ENCODE peak calls at places on chromosomes 4 and X, in six cellular contexts. V is SK-N-SH, Q is neuronal stem cell, L is PC-3, K is kidney, O is mesenchymal stem cell. W is an unnamed sample. For H3K4me1, the result is how much of the 10 kb centered on the place peaks cover.

GRCh38 chr4:140755811-140756291 is 334 bp downstream of the TBC1D9 start:
- DNase-seq in V (peak), K (peak), O (peak), Q (peak), L (no peak), W (no peak)

GRCh38 chr4:1802151-1802715 is 9.1 kb downstream of the FGFR3 start:
- DNase-seq in Q (no peak), O (no peak), L (no peak), V (no peak), K (no peak), W (no peak)

GRCh38 chr4:176193126-176193525 is 2.3 kb downstream of the SPATA4 start:
- DNase-seq in V (no peak), K (no peak), Q (no peak), L (peak), O (peak), W (no peak)

GRCh38 chrX:20253232-20253543 is 13.5 kb downstream of the RPS6KA3 start:
- DNase-seq in O (no peak), Q (no peak), L (no peak), K (no peak), V (no peak), W (no peak)

GRCh38 chr4:172727631-172728030 is 441.0 kb upstream of the GALNT7 start:
- DNase-seq in K (no peak), Q (no peak), V (no peak), L (no peak), O (no peak), W (no peak)

GRCh38 chrX:39898147-39898546 is 199.6 kb downstream of the BCOR start:
- DNase-seq in V (no peak), K (no peak), L (peak), O (no peak), Q (no peak), W (no peak)

GRCh38 chrX:140163376-140164159 is 198.2 kb upstream of the CXorf66 start:
- DNase-seq in Q (no peak), L (no peak), O (no peak), K (no peak), V (no peak), W (no peak)

GRCh38 chr4:27360651-27361347 is 500.2 kb downstream of the STIM2 start:
- DNase-seq in V (no peak), Q (peak), K (no peak), L (peak), O (peak), W (peak)

GRCh38 chr4:25908491-25908901 is 5.5 kb upstream of the SMIM20 start:
- DNase-seq in Q (no peak), K (no peak), L (peak), O (peak), V (no peak), W (peak)

GRCh38 chrX:129678176-129678880 is 23.6 kb upstream of the APLN start:
- DNase-seq in V (peak), L (peak), Q (no peak), K (peak), O (no peak), W (no peak)

GRCh38 chr4:27692098-27692679 is 831.5 kb downstream of the STIM2 start:
- DNase-seq in K (no peak), V (peak), O (peak), Q (no peak), L (peak), W (no peak)

GRCh38 chrX:37871626-37872302 is 24.4 kb upstream of the DYNLT3 start:
- DNase-seq in K (no peak), Q (no peak), V (no peak), O (peak), L (peak), W (peak)

GRCh38 chr4:184343400-184344177 is 125.9 kb upstream of the ENPP6 start:
- DNase-seq in L (peak), V (peak), K (peak), Q (peak), O (peak), W (no peak)

GRCh38 chr4:44736900-44737299 is 10.5 kb upstream of the GNPDA2 start:
- DNase-seq in L (no peak), K (no peak), O (no peak), V (no peak), Q (no peak), W (no peak)

GRCh38 chrX:23644744-23645143 is 22.5 kb upstream of the PRDX4 start:
- DNase-seq in K (no peak), O (no peak), V (no peak), Q (no peak), L (no peak), W (no peak)

GRCh38 chr4:97576955-97577354 is 566.3 kb downstream of the STPG2 start:
- DNase-seq in L (peak), K (no peak), V (no peak), Q (no peak), O (no peak), W (no peak)

GRCh38 chr4:137749466-137749865 is 217.2 kb upstream of the PCDH18 start:
- DNase-seq in V (no peak), K (no peak), Q (no peak), O (peak), L (peak), W (no peak)

GRCh38 chrX:123854329-123854728 is 5.5 kb upstream of the XIAP start:
- DNase-seq in Q (no peak), L (peak), V (no peak), K (no peak), O (no peak), W (no peak)

GRCh38 chr4:48046059-48046458 is 29.5 kb downstream of the NIPAL1 start:
- DNase-seq in O (no peak), Q (no peak), K (no peak), L (no peak), V (no peak), W (no peak)

GRCh38 chrX:154750301-154751120 is at the start of gene GAB3:
- DNase-seq in V (peak), L (peak), O (peak), K (peak), Q (no peak), W (no peak)

GRCh38 chrX:3271485-3272186 is 74.8 kb downstream of the MXRA5 start:
- DNase-seq in K (no peak), V (no peak), O (peak), Q (no peak), L (peak), W (no peak)

GRCh38 chr4:166341992-166342391 is 469.0 kb downstream of the TLL1 start:
- DNase-seq in V (no peak), K (no peak), Q (no peak), L (no peak), O (no peak), W (no peak)

GRCh38 chrX:119605739-119606507 is at the start of gene NKRF:
- DNase-seq in V (peak), K (peak), Q (peak), L (peak), O (peak), W (no peak)

GRCh38 chr4:86831262-86832090 is 17.7 kb downstream of the SLC10A6 start:
- DNase-seq in V (no peak), Q (no peak), O (peak), L (peak), K (no peak), W (peak)

GRCh38 chrX:84715315-84715714 is 213.1 kb upstream of the HDX start:
- DNase-seq in L (no peak), O (no peak), Q (no peak), V (no peak), K (no peak), W (no peak)

GRCh38 chrX:136767104-136767941 is 13.4 kb downstream of the ARHGEF6 start:
- DNase-seq in V (peak), O (peak), Q (peak), L (peak), K (peak), W (no peak)

GRCh38 chr4:76388160-76388908 is 32.6 kb downstream of the CCDC158 start:
- DNase-seq in Q (no peak), K (no peak), O (no peak), V (no peak), L (no peak), W (peak)

GRCh38 chr4:155780773-155781172 is 22.0 kb downstream of the GUCY1B1 start:
- DNase-seq in O (peak), V (no peak), L (peak), Q (no peak), K (no peak), W (no peak)

GRCh38 chrX:115234220-115234557 is 293 bp upstream of the LRCH2 start:
- DNase-seq in K (no peak), O (peak), L (no peak), V (no peak), Q (no peak), W (no peak)

GRCh38 chr4:106809083-106809482 is 227.0 kb downstream of the DKK2 start:
- DNase-seq in K (no peak), V (peak), L (peak), Q (no peak), O (peak), W (no peak)

GRCh38 chr4:106329027-106329618 is 12.8 kb downstream of the AIMP1 start:
- DNase-seq in O (peak), L (peak), Q (no peak), V (peak), K (no peak), W (peak)

GRCh38 chrX:119606508-119607389 is 525 bp upstream of the NKRF start:
- DNase-seq in K (no peak), O (no peak), V (no peak), L (no peak), Q (no peak), W (peak)

GRCh38 chr4:94256833-94257232 is 49.2 kb downstream of the SMARCAD1 start:
- DNase-seq in V (no peak), K (no peak), L (peak), O (peak), Q (no peak), W (no peak)

GRCh38 chrX:10021461-10022272 is 54.5 kb downstream of the CLDN34 start:
- DNase-seq in V (no peak), L (peak), O (peak), Q (no peak), K (no peak), W (no peak)

GRCh38 chr4:60042231-60042652 is 1157.9 kb upstream of the ADGRL3 start:
- DNase-seq in K (no peak), O (no peak), L (no peak), V (no peak), Q (no peak), W (no peak)

GRCh38 chr4:112889619-112890294 is 159.7 kb upstream of the ANK2 start:
- DNase-seq in L (no peak), Q (no peak), O (peak), K (no peak), V (no peak), W (no peak)

GRCh38 chrX:95076449-95076848 is 1402.4 kb downstream of the FAM133A start:
- DNase-seq in O (peak), V (peak), Q (peak), L (peak), K (no peak), W (no peak)

GRCh38 chrX:110168585-110168984 is 149.3 kb downstream of the AMMECR1 start:
- DNase-seq in L (no peak), O (no peak), K (no peak), V (no peak), Q (no peak), W (no peak)

GRCh38 chr4:119739796-119740195 is 111.2 kb upstream of the PDE5A start:
- DNase-seq in L (no peak), Q (no peak), K (no peak), V (no peak), O (peak), W (no peak)

GRCh38 chr4:139921551-139922184 is 232.3 kb downstream of the MAML3 start:
- DNase-seq in O (no peak), V (no peak), L (peak), K (no peak), Q (no peak), W (no peak)

GRCh38 chr4:41428941-41429669 is 108.9 kb upstream of the LIMCH1 start:
- DNase-seq in K (no peak), O (no peak), V (no peak), L (no peak), Q (no peak), W (no peak)

GRCh38 chr4:41432889-41433288 is 105.1 kb upstream of the LIMCH1 start:
- DNase-seq in O (peak), L (no peak), K (no peak), Q (peak), V (no peak), W (no peak)

GRCh38 chr4:41433361-41433760 is 104.6 kb upstream of the LIMCH1 start:
- DNase-seq in K (no peak), O (no peak), V (no peak), L (no peak), Q (no peak), W (no peak)

GRCh38 chr4:41430796-41431195 is 107.2 kb upstream of the LIMCH1 start:
- DNase-seq in Q (no peak), K (no peak), L (no peak), O (no peak), V (no peak), W (no peak)

GRCh38 chr4:41432219-41432618 is 105.7 kb upstream of the LIMCH1 start:
- DNase-seq in V (no peak), O (no peak), Q (no peak), K (no peak), L (no peak), W (no peak)
- H3K9ac ChIP-seq in V (no peak), O (no peak), Q (no peak), K (no peak), L (no peak), W (no peak)

GRCh38 chrX:147478899-147479298 is 432.8 kb upstream of the FMR1 start:
- DNase-seq in O (no peak), L (no peak), V (no peak), K (no peak), Q (no peak), W (no peak)

GRCh38 chrX:147476008-147476407 is 435.7 kb upstream of the FMR1 start:
- DNase-seq in O (no peak), L (peak), K (no peak), Q (no peak), V (peak), W (no peak)
- H3K4me1 ChIP-seq in O (under half), L (under half), K (under half), Q (under half), V (under half), W (under half)

DNA sequence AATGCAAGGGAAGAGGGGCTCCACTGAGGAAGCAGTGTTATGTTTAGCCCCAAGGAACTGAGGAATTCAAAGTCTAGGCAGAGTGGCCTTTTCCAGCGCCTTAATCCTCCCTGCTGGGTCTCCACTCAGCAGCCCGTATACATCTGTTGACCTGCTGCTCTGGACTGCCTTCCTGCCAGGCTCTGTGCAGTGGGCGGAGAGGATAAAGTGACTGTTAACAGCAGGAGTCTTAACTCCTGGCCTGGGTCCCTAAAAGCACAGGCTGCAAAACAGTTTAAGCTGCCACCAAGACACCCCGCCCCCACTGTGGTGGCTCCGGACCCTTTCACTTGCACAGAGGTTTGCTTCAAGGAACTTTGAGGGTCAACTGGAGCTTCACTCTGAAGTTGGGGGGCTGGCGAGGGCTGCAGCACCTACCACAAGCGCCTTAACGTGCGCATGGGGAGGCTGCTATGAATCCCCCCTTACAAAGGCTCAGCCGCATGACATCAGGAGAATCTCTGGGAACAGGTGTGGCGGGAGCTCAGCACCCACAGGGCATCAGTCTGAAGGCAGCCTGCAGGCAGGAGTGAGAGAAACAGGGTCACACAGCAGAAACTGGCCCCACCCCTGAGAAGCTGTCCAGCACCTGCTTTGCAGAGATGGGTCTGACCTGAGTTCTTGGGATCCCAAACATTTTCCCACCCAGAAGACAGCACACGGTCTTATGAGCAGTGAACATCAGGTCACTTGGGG is 358.2 kb upstream of the GATB start:
- DNase-seq in K (no peak), Q (no peak), L (no peak), V (no peak), O (no peak), W (no peak)
- H3K9ac ChIP-seq in K (no peak), Q (peak), L (no peak), V (no peak), O (no peak), W (no peak)

DNA sequence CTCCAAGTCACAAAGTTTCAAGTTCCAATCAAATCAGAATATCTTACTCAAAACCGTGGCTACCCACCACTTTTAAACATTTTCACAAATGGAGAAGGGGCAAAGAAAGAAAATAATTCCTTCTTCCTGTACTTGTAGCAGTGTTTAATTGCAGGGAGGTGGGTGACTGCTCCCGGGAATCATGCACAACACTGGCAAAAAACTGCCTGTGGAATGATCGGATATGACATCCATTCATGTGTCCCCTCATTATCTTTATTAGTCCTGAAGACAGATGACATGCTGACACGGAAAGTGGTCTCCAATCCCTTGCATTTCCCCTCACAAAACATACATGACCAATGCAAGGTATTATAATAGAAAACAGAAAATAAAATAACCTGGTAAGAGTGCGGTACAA is 2.0 kb downstream of the TSPAN5 start:
- DNase-seq in K (no peak), L (no peak), O (no peak), Q (no peak), V (peak), W (no peak)
- H3K4me1 ChIP-seq in K (under half), L (half or more), O (under half), Q (under half), V (under half), W (half or more)

DNA sequence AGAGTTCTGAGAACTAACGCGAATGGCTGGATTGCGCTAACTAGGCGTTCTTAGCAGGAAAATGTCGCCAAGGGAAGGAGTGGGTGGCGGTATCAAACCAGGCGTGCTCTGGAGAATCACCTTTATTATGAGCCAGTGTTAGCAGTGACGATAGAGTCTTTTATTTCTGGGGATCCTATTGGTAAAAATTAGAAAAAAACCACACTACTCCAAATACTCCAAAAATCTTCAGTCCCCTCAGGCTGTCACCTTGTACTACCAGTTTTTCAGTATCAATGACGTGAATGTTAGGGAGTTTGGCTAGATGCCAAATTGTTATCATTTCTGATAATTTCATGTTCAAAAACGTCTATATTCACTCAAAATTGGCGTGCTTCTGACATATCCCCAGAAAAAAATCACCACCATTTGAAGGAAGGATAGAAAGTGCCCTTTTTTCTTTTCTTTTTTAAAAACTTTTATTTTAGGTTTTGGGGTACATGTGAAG is 1.5 kb downstream of the UGT8 start:
- DNase-seq in V (no peak), O (no peak), K (no peak), L (peak), Q (no peak), W (no peak)
- H3K9ac ChIP-seq in V (no peak), O (no peak), K (peak), L (no peak), Q (peak), W (no peak)

GRCh38 chrX:153488231-153488914 is 6.4 kb upstream of the BGN start:
- DNase-seq in O (no peak), V (no peak), K (peak), Q (no peak), L (no peak), W (no peak)
- H3K4me1 ChIP-seq in O (under half), V (under half), K (under half), Q (under half), L (under half), W (under half)

DNA sequence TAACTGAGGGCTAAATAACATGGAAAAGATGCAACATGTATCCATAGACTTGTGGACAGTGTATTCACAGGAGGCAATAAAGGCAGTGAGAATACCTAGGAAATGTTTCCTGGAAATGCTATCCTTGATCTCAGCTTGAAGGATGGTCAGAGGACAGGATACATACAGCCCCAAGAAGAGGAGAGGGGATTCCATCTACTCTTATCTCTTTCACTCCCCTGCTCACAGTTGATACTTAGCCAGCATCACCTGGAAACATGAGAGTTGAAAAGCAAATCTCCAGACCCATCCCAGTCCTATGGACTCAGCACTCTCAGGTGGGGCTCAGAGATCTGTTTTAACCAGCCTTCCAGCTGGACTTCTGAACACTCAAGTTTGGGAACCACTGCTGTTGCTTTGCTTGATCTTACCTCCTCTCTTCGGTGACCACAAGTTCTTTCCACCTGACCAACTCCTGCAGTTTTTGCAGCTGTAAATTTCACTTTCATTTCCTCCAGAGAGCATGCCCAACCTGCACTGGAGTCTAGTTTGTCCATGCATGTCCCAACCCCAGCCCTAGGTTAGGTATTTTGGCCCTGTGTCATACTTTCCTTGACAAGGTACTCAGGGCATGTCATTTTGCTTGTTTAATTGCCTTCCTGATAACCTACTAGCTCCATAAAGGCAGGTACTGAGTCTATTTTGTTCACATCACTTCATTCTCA is 10.4 kb downstream of the RELL1 start:
- DNase-seq in Q (no peak), O (no peak), K (no peak), V (no peak), L (no peak), W (no peak)
- H3K9ac ChIP-seq in Q (no peak), O (no peak), K (no peak), V (no peak), L (no peak), W (no peak)

GRCh38 chr4:87910795-87911194 is 64.7 kb upstream of the SPP1 start:
- DNase-seq in K (no peak), V (no peak), Q (no peak), O (no peak), L (no peak), W (no peak)

GRCh38 chr4:87911252-87911774 is 64.2 kb upstream of the SPP1 start:
- DNase-seq in K (no peak), O (peak), V (no peak), Q (no peak), L (no peak), W (no peak)

GRCh38 chr4:87904627-87905026 is 70.9 kb upstream of the SPP1 start:
- DNase-seq in L (no peak), K (no peak), O (no peak), Q (no peak), V (no peak), W (no peak)

GRCh38 chr4:87912164-87913004 is 63.1 kb upstream of the SPP1 start:
- DNase-seq in K (no peak), V (no peak), L (no peak), Q (no peak), O (peak), W (no peak)

GRCh38 chr4:87908341-87908740 is 67.2 kb upstream of the SPP1 start:
- DNase-seq in L (no peak), Q (no peak), V (no peak), K (no peak), O (no peak), W (no peak)
- H3K4me1 ChIP-seq in L (under half), Q (under half), V (under half), K (under half), O (under half), W (under half)